ENCODE peak calls at places on chromosomes 2 and 18, in four cellular contexts. S is transverse colon, K is choroid plexus epithelial cell, Z is fibroblast of lung. U is an unnamed sample.

GRCh38 chr2:46101557-46102220 is 195.5 kb upstream of the EPAS1 start:
- DNase-seq in S (no peak), Z (no peak), K (peak; percentile 46), U (no peak)

GRCh38 chr18:35635171-35635570 is 53.6 kb downstream of the GALNT1 start:
- DNase-seq in K (peak; percentile 33), S (no peak), Z (peak; percentile 47), U (peak; percentile 58)

GRCh38 chr2:234110219-234110618 is 59.7 kb downstream of the SPP2 start:
- DNase-seq in Z (no peak), K (no peak), S (no peak), U (no peak)

GRCh38 chr2:67871696-67872320 is 191.0 kb downstream of the C1D start:
- DNase-seq in S (no peak), Z (peak; percentile 78), K (peak; percentile 70), U (peak; percentile 90)

GRCh38 chr2:28716265-28716865 is 35.3 kb upstream of the PPP1CB start:
- DNase-seq in S (peak; percentile 54), K (peak; percentile 93), Z (peak; percentile 98), U (peak; percentile 89)

GRCh38 chr2:109531896-109532727 is 81.7 kb downstream of the SEPTIN10 start:
- DNase-seq in K (no peak), Z (no peak), S (no peak), U (no peak)

GRCh38 chr18:48514786-48515185 is 24.0 kb upstream of the CTIF start:
- DNase-seq in Z (no peak), S (no peak), K (peak; percentile 28), U (no peak)

GRCh38 chr2:188974184-188974583 is at the start of gene COL3A1:
- DNase-seq in Z (peak; percentile 93), K (peak; percentile 96), S (peak; percentile 17), U (peak; percentile 52)

GRCh38 chr18:63317556-63317946 is 2.0 kb downstream of the BCL2 start:
- DNase-seq in Z (no peak), K (no peak), S (no peak), U (no peak)

GRCh38 chr2:142721015-142721414 is 156.4 kb upstream of the KYNU start:
- DNase-seq in Z (no peak), S (no peak), K (no peak), U (no peak)

GRCh38 chr2:8595428-8595805 is 86.4 kb upstream of the ID2 start:
- DNase-seq in S (no peak), K (no peak), Z (no peak), U (no peak)

GRCh38 chr2:145739679-145740078 is 1219.8 kb upstream of the ZEB2 start:
- DNase-seq in S (no peak), K (no peak), Z (no peak), U (no peak)

GRCh38 chr2:12061785-12062184 is 315.4 kb downstream of the LPIN1 start:
- DNase-seq in Z (no peak), S (no peak), K (no peak), U (no peak)

GRCh38 chr2:111702119-111702808 is 181.7 kb downstream of the ANAPC1 start:
- DNase-seq in S (peak; percentile 67), K (peak; percentile 71), Z (peak; percentile 65), U (peak; percentile 51)

DNA sequence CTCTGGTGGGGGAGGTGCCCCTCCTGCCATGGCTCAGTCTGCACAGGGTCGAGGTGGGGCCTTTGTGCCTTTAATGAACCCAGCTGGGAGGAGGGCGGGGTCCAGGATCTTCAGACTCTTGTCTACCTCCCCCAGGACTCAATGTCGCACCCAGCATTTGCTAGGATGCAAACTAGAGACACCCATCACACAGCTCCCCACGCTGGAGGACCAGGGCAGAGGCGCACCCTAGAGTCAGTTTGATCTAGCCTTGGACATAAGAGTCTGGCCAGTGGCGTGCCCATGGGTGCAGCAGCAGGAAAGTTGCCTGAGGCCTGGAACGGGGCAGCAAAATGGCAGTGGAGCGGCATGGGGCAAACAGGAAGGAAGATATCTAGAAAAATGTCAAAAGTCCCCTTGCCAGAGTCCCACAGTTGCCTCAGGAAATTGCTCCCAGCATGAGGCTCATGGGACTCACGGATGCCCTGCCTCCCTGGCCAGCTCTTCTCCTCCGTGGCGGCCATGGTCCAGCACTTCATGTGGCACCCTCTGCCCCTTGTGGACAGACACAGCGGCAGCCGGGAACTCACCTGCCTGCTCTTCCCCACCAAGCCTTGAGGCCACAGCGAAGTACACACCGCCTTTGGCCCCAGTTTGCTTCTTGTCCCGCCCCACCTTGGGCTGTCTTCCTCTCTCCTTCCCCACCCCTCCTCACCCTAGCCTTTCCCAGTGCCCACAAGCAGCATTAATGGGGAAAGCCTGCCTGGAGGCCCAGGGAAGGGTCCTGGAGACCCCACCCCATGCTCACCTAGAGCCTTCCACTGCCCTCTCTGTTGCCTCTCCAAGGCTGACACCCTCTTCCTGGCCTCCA is 17.7 kb downstream of the SH2D6 start:
- DNase-seq in Z (no peak), K (no peak), S (no peak), U (no peak)
- TF ChIP-seq CTCF in Z (no peak), K (no peak), S (no peak), U (peak; percentile 17)

DNA sequence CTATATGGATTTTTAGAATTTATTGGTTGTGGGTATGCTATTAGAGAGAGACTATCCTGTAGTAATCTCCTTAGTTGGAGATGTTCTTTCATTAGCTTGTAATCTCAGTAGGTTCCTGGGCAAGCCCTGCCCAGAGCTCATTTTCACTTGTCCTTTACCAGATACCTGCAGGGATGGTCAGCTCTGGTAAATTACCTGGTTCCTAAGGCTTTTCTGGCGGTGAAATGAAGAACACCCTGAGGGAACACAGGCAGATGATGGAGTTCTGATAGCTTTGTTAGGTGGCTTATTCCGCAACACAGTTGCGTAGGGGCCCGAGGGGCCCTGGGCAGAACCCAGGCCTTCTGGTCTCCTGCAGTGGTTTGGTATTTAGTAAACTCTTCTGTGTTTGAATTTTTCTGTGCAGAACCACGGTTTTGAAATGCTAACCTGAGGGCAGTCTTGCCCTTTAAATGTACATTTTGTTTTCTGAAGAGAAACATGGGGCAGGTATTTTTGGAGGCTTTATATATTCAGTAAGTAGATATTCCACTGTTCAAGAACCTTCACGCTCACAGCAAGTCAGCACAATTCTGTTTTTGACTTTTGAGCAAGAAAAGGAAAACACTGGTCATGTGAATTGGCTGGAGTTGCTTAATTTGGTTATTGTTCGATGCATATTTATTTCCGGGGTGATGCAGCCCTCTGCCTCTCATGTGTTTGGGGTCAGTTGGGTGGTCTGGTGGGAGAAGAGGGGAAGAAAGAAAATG is 22.4 kb downstream of the ZNF532 start:
- DNase-seq in Z (no peak), S (no peak), K (peak; percentile 65), U (no peak)
- TF ChIP-seq CTCF in Z (no peak), S (no peak), K (no peak), U (no peak)

GRCh38 chr2:171999604-172000469 is at the start of gene METAP1D:
- DNase-seq in Z (peak; percentile 87), S (peak; percentile 92), K (peak; percentile 92), U (peak; percentile 85)
- TF ChIP-seq CTCF in Z (no peak), S (no peak), K (no peak), U (peak; percentile 16)

GRCh38 chr2:101349893-101350662 is 37.2 kb downstream of the CREG2 start:
- DNase-seq in S (no peak), K (peak; percentile 83), Z (peak; percentile 68), U (peak; percentile 21)
- TF ChIP-seq CTCF in S (no peak), K (peak; percentile 76), Z (peak; percentile 46), U (peak; percentile 70)

GRCh38 chr2:113692698-113693428 is 63.6 kb downstream of the SLC35F5 start:
- DNase-seq in Z (no peak), K (no peak), S (no peak), U (no peak)
- TF ChIP-seq CTCF in Z (no peak), K (no peak), S (no peak), U (no peak)

GRCh38 chr2:119364798-119365197 is 1.8 kb downstream of the C2orf76 start:
- DNase-seq in K (no peak), Z (no peak), S (no peak), U (no peak)

GRCh38 chr2:119359774-119360173 is 6.9 kb downstream of the C2orf76 start:
- DNase-seq in S (no peak), K (no peak), Z (no peak), U (no peak)

GRCh38 chr2:119365436-119365835 is 1.2 kb downstream of the C2orf76 start:
- DNase-seq in S (no peak), Z (no peak), K (no peak), U (no peak)

GRCh38 chr2:119354860-119355259 is 11.8 kb downstream of the C2orf76 start:
- DNase-seq in Z (no peak), S (no peak), K (no peak), U (no peak)

GRCh38 chr2:119360423-119360966 is 6.1 kb downstream of the C2orf76 start:
- DNase-seq in K (no peak), S (no peak), Z (no peak), U (no peak)
- TF ChIP-seq CTCF in K (no peak), S (no peak), Z (no peak), U (no peak)

GRCh38 chr18:65206551-65207260 is 544.1 kb upstream of the CDH7 start:
- DNase-seq in S (no peak), Z (no peak), K (no peak), U (no peak)
- TF ChIP-seq CTCF in S (no peak), Z (no peak), K (no peak), U (no peak)

GRCh38 chr2:135475128-135475527 is 55.9 kb downstream of the ZRANB3 start:
- DNase-seq in S (no peak), Z (no peak), K (no peak), U (no peak)

GRCh38 chr2:135471106-135471505 is 59.9 kb downstream of the ZRANB3 start:
- DNase-seq in Z (no peak), K (peak; percentile 2), S (no peak), U (no peak)

GRCh38 chr2:135473567-135473966 is 57.5 kb downstream of the ZRANB3 start:
- DNase-seq in S (no peak), K (peak; percentile 58), Z (peak; percentile 14), U (no peak)
- TF ChIP-seq CTCF in S (peak; percentile 30), K (peak; percentile 75), Z (peak; percentile 27), U (peak; percentile 79)

DNA sequence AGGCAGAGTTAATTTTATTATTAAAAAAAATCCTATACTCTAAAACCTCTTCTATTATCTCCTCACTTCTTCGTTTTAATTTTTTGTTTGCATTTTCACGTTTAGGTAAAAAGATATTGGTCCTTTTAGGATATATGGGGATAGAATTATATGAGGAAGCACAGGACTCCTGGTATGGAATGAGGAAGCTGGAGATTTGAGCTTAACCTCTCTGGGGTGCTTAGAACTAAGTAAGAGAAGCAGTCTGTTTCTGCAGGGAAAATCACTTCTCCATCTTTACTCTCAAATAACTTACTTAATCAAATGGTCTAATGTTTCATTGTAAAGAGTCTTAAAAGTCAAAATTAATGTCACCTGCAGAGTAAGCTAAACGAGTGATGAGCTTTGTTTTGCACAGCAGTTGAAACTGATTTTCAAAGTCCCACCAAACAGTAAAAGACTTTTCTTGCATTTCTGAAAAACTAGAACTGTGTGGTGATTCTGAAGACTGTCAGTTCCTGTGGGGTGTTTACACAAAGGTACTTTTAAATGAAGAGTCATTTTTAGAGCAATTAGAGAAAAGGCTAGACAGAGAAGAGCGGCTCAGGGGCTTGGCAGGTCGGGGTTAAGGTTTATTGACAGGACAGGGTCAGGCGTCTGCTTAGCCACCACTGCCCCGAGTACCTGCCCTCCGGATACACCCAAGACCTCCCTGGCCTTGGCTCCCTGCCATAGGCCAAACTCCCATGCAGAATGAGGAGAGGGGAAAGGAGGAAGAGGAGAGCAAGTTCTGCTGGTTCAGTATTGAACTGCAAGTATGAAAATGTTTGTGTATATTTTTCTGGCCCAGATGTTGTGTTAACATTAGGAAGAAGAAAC is 21.6 kb downstream of the METAP1D start:
- DNase-seq in S (no peak), K (peak; percentile 9), Z (no peak), U (no peak)
- TF ChIP-seq CTCF in S (no peak), K (no peak), Z (no peak), U (no peak)

U was measured in HFFc6.